ENCODE peak calls at places on chromosomes 6 and 20, in seven cellular contexts. W is tibial nerve; R is NCI-H82; S is NCI-H1048; M is activated CD4-positive, alpha-beta T cell treated with anti-CD3 and anti-CD28 coated beads, Interleukin-2, amount 10 ng/mL, durations not matched to agents 7 days and 5 days; O is ELF-1; A is GM13977. E is an unnamed sample.

GRCh38 chr6:129280719-129281118 is 397.8 kb downstream of the LAMA2 start:
- DNase-seq in W (no peak), R (peak; percentile 46), S (no peak), M (peak; percentile 43), O (no peak), A (no peak), E (no peak)

GRCh38 chr6:5580736-5581568 is 319.6 kb downstream of the FARS2 start:
- DNase-seq in W (no peak), R (no peak), S (no peak), M (no peak), O (no peak), A (no peak), E (no peak)

GRCh38 chr6:34230653-34231351 is 5.9 kb upstream of the HMGA1 start:
- DNase-seq in W (peak; percentile 12), R (no peak), S (no peak), M (no peak), O (no peak), A (no peak), E (no peak)

GRCh38 chr6:133241901-133242760 is 974 bp downstream of the EYA4 start:
- DNase-seq in W (no peak), R (no peak), S (no peak), M (no peak), O (peak; percentile 49), A (peak; percentile 20), E (no peak)

GRCh38 chr20:63129991-63130653 is 85.8 kb downstream of the YTHDF1 start:
- DNase-seq in W (no peak), R (no peak), S (no peak), M (no peak), O (no peak), A (no peak), E (no peak)

GRCh38 chr6:25774120-25774730 is 19.7 kb downstream of the SLC17A4 start:
- DNase-seq in W (no peak), R (peak; percentile 18), S (no peak), M (no peak), O (peak; percentile 71), A (no peak), E (no peak)

GRCh38 chr6:144362042-144363018 is 77.2 kb downstream of the UTRN start:
- DNase-seq in W (no peak), R (no peak), S (no peak), M (no peak), O (no peak), A (no peak), E (no peak)

GRCh38 chr20:23397961-23398360 is 23.3 kb downstream of the NAPB start:
- DNase-seq in W (no peak), R (no peak), S (no peak), M (peak; percentile 12), O (no peak), A (no peak), E (no peak)

GRCh38 chr6:11413728-11414127 is 123.8 kb upstream of the TMEM170B start:
- DNase-seq in W (no peak), R (no peak), S (no peak), M (no peak), O (no peak), A (no peak), E (no peak)

GRCh38 chr6:114339706-114340105 is 3.1 kb downstream of the HS3ST5 start:
- DNase-seq in W (no peak), R (no peak), S (no peak), M (no peak), O (no peak), A (no peak), E (no peak)

GRCh38 chr6:164151161-164151728 is 736.7 kb downstream of the QKI start:
- DNase-seq in W (no peak), R (peak; percentile 4), S (no peak), M (no peak), O (no peak), A (no peak), E (no peak)

GRCh38 chr20:53736122-53736756 is 142.6 kb upstream of the ZNF217 start:
- DNase-seq in W (no peak), R (peak; percentile 88), S (peak; percentile 59), M (no peak), O (no peak), A (no peak), E (no peak)

GRCh38 chr20:2762578-2763131 is 37.8 kb downstream of the CPXM1 start:
- DNase-seq in W (no peak), R (no peak), S (no peak), M (no peak), O (no peak), A (no peak), E (no peak)

GRCh38 chr6:166626177-166627038 is 643 bp downstream of the RPS6KA2 start:
- DNase-seq in W (no peak), R (peak; percentile 27), S (no peak), M (peak; percentile 30), O (peak; percentile 53), A (peak; percentile 28), E (no peak)

GRCh38 chr20:46034039-46034438 is 5.0 kb downstream of the SLC12A5 start:
- DNase-seq in W (no peak), R (no peak), S (no peak), M (no peak), O (no peak), A (no peak), E (no peak)

GRCh38 chr20:38727602-38728236 is 3.4 kb downstream of the SLC32A1 start:
- DNase-seq in W (no peak), R (no peak), S (no peak), M (no peak), O (no peak), A (no peak), E (no peak)

GRCh38 chr6:87074051-87074711 is 20.7 kb downstream of the CGA start:
- DNase-seq in W (no peak), R (no peak), S (no peak), M (no peak), O (no peak), A (no peak), E (no peak)